ENCODE peak calls at places on chromosome 5, in six cellular contexts. One of them, this sample, is unnamed.

GRCh38 chr5:38250752-38251448 is 7.5 kb upstream of the EGFLAM start:
- DNase-seq in left ventricle myocardium inferior: no peak
- DNase-seq in brain microvascular endothelial cell: no peak
- DNase-seq in neural crest cell: no peak
- DNase-seq in HFFc6: no peak
- DNase-seq in CD8-positive, alpha-beta memory T cell: no peak
- DNase-seq in this sample: no peak

GRCh38 chr5:96023518-96023917 is 61.9 kb upstream of the ELL2 start:
- DNase-seq in left ventricle myocardium inferior: no peak
- DNase-seq in CD8-positive, alpha-beta memory T cell: no peak
- DNase-seq in brain microvascular endothelial cell: no peak
- DNase-seq in HFFc6: peak; percentile 47
- DNase-seq in neural crest cell: no peak
- DNase-seq in this sample: no peak

GRCh38 chr5:13477118-13477737 is 467.3 kb downstream of the DNAH5 start:
- DNase-seq in left ventricle myocardium inferior: no peak
- DNase-seq in HFFc6: peak; percentile 1
- DNase-seq in brain microvascular endothelial cell: peak; percentile 86
- DNase-seq in neural crest cell: no peak
- DNase-seq in CD8-positive, alpha-beta memory T cell: no peak
- DNase-seq in this sample: no peak

GRCh38 chr5:458547-459353 is 15.8 kb downstream of the EXOC3 start:
- DNase-seq in brain microvascular endothelial cell: no peak
- DNase-seq in CD8-positive, alpha-beta memory T cell: no peak
- DNase-seq in left ventricle myocardium inferior: peak; percentile 7
- DNase-seq in HFFc6: peak; percentile 50
- DNase-seq in neural crest cell: no peak
- DNase-seq in this sample: no peak

GRCh38 chr5:54844905-54845566 is 140.4 kb downstream of the ESM1 start:
- DNase-seq in left ventricle myocardium inferior: no peak
- DNase-seq in neural crest cell: no peak
- DNase-seq in HFFc6: peak; percentile 60
- DNase-seq in brain microvascular endothelial cell: no peak
- DNase-seq in CD8-positive, alpha-beta memory T cell: no peak
- DNase-seq in this sample: peak; percentile 44

GRCh38 chr5:128736567-128736966 is 198.5 kb upstream of the FBN2 start:
- DNase-seq in brain microvascular endothelial cell: no peak
- DNase-seq in neural crest cell: no peak
- DNase-seq in CD8-positive, alpha-beta memory T cell: no peak
- DNase-seq in HFFc6: no peak
- DNase-seq in left ventricle myocardium inferior: peak; percentile 18
- DNase-seq in this sample: no peak

GRCh38 chr5:760363-761205 is 23.9 kb downstream of the ZDHHC11B start:
- DNase-seq in CD8-positive, alpha-beta memory T cell: no peak
- DNase-seq in brain microvascular endothelial cell: no peak
- DNase-seq in HFFc6: no peak
- DNase-seq in neural crest cell: no peak
- DNase-seq in left ventricle myocardium inferior: no peak
- DNase-seq in this sample: no peak

GRCh38 chr5:140633081-140633471 is at the start of gene CD14:
- DNase-seq in neural crest cell: no peak
- DNase-seq in left ventricle myocardium inferior: peak; percentile 44
- DNase-seq in brain microvascular endothelial cell: peak; percentile 48
- DNase-seq in HFFc6: peak; percentile 57
- DNase-seq in CD8-positive, alpha-beta memory T cell: no peak
- DNase-seq in this sample: no peak

GRCh38 chr5:179820483-179821297 is at the start of gene SQSTM1:
- DNase-seq in neural crest cell: peak; percentile 74
- DNase-seq in CD8-positive, alpha-beta memory T cell: peak; percentile 73
- DNase-seq in HFFc6: peak; percentile 57
- DNase-seq in brain microvascular endothelial cell: peak; percentile 48
- DNase-seq in left ventricle myocardium inferior: peak; percentile 87
- DNase-seq in this sample: peak; percentile 48

GRCh38 chr5:154179846-154180710 is 10.5 kb upstream of the GALNT10 start:
- DNase-seq in left ventricle myocardium inferior: no peak
- DNase-seq in HFFc6: peak; percentile 60
- DNase-seq in neural crest cell: peak; percentile 24
- DNase-seq in brain microvascular endothelial cell: peak; percentile 52
- DNase-seq in CD8-positive, alpha-beta memory T cell: peak; percentile 7
- DNase-seq in this sample: peak; percentile 42